ENCODE peak calls at places on chromosome 20, in nine cellular contexts. One of them, this sample, is unnamed. For H3K27me3, the result is how much of the 10 kb centered on the place peaks cover.

GRCh38 chr20:47863531-47863930 is 78.2 kb upstream of the SULF2 start:
- DNase-seq in PC-3: peak
- DNase-seq in H1: no peak
- DNase-seq in GM23248: no peak
- DNase-seq in GM23338: no peak
- DNase-seq in PC-9: no peak
- DNase-seq in HCT116: no peak
- DNase-seq in HepG2: no peak
- DNase-seq in fibroblast of lung: no peak
- DNase-seq in this sample: no peak

GRCh38 chr20:51469578-51470520 is 72.7 kb downstream of the NFATC2 start:
- DNase-seq in HCT116: no peak
- DNase-seq in GM23248: no peak
- DNase-seq in H1: no peak
- DNase-seq in fibroblast of lung: no peak
- DNase-seq in PC-9: no peak
- DNase-seq in GM23338: no peak
- DNase-seq in HepG2: no peak
- DNase-seq in PC-3: no peak
- DNase-seq in this sample: no peak

GRCh38 chr20:44642203-44643153 is 9.0 kb downstream of the ADA start:
- DNase-seq in HepG2: peak
- DNase-seq in fibroblast of lung: peak
- DNase-seq in PC-9: peak
- DNase-seq in GM23338: peak
- DNase-seq in GM23248: peak
- DNase-seq in PC-3: peak
- DNase-seq in HCT116: no peak
- DNase-seq in H1: no peak
- DNase-seq in this sample: peak

GRCh38 chr20:25632940-25633790 is 9.4 kb upstream of the NANP start:
- DNase-seq in PC-3: peak
- DNase-seq in HepG2: no peak
- DNase-seq in GM23338: no peak
- DNase-seq in GM23248: peak
- DNase-seq in PC-9: peak
- DNase-seq in HCT116: no peak
- DNase-seq in fibroblast of lung: no peak
- DNase-seq in H1: no peak
- DNase-seq in this sample: peak

GRCh38 chr20:50380697-50381040 is 129.5 kb upstream of the PTPN1 start:
- DNase-seq in H1: no peak
- DNase-seq in PC-3: peak
- DNase-seq in HepG2: peak
- DNase-seq in GM23248: peak
- DNase-seq in GM23338: peak
- DNase-seq in fibroblast of lung: peak
- DNase-seq in HCT116: no peak
- DNase-seq in PC-9: no peak
- DNase-seq in this sample: peak

GRCh38 chr20:3563548-3564177 is 92.8 kb downstream of the ATRN start:
- DNase-seq in GM23248: peak
- DNase-seq in HepG2: peak
- DNase-seq in PC-9: no peak
- DNase-seq in PC-3: peak
- DNase-seq in fibroblast of lung: peak
- DNase-seq in HCT116: peak
- DNase-seq in H1: no peak
- DNase-seq in GM23338: peak
- DNase-seq in this sample: peak

GRCh38 chr20:47320990-47321805 is 35.3 kb downstream of the ZMYND8 start:
- DNase-seq in GM23338: peak
- DNase-seq in HCT116: no peak
- DNase-seq in PC-9: peak
- DNase-seq in PC-3: peak
- DNase-seq in HepG2: peak
- DNase-seq in fibroblast of lung: no peak
- DNase-seq in GM23248: no peak
- DNase-seq in H1: no peak
- DNase-seq in this sample: no peak

GRCh38 chr20:53829706-53830521 is 236.3 kb upstream of the ZNF217 start:
- DNase-seq in HepG2: peak
- DNase-seq in GM23338: no peak
- DNase-seq in PC-3: peak
- DNase-seq in H1: no peak
- DNase-seq in GM23248: peak
- DNase-seq in HCT116: no peak
- DNase-seq in fibroblast of lung: peak
- DNase-seq in PC-9: peak
- DNase-seq in this sample: peak

GRCh38 chr20:32051720-32052089 is 337 bp upstream of the HCK start:
- DNase-seq in PC-9: no peak
- DNase-seq in GM23338: no peak
- DNase-seq in H1: no peak
- DNase-seq in HepG2: no peak
- DNase-seq in fibroblast of lung: no peak
- DNase-seq in HCT116: no peak
- DNase-seq in GM23248: no peak
- DNase-seq in PC-3: no peak
- DNase-seq in this sample: no peak

GRCh38 chr20:32052792-32053362 is 835 bp downstream of the HCK start:
- DNase-seq in GM23338: peak
- DNase-seq in HCT116: no peak
- DNase-seq in GM23248: no peak
- DNase-seq in H1: no peak
- DNase-seq in fibroblast of lung: no peak
- DNase-seq in PC-3: no peak
- DNase-seq in PC-9: no peak
- DNase-seq in HepG2: no peak
- DNase-seq in this sample: no peak

GRCh38 chr20:32052090-32052791 is at the start of gene HCK:
- DNase-seq in fibroblast of lung: no peak
- DNase-seq in GM23338: peak
- DNase-seq in HCT116: no peak
- DNase-seq in HepG2: no peak
- DNase-seq in PC-9: no peak
- DNase-seq in H1: no peak
- DNase-seq in PC-3: no peak
- DNase-seq in GM23248: peak
- DNase-seq in this sample: no peak

GRCh38 chr20:32050324-32050723 is 1.7 kb upstream of the HCK start:
- DNase-seq in HepG2: no peak
- DNase-seq in GM23338: no peak
- DNase-seq in PC-3: no peak
- DNase-seq in H1: no peak
- DNase-seq in PC-9: no peak
- DNase-seq in HCT116: no peak
- DNase-seq in GM23248: no peak
- DNase-seq in fibroblast of lung: no peak
- DNase-seq in this sample: no peak

DNA sequence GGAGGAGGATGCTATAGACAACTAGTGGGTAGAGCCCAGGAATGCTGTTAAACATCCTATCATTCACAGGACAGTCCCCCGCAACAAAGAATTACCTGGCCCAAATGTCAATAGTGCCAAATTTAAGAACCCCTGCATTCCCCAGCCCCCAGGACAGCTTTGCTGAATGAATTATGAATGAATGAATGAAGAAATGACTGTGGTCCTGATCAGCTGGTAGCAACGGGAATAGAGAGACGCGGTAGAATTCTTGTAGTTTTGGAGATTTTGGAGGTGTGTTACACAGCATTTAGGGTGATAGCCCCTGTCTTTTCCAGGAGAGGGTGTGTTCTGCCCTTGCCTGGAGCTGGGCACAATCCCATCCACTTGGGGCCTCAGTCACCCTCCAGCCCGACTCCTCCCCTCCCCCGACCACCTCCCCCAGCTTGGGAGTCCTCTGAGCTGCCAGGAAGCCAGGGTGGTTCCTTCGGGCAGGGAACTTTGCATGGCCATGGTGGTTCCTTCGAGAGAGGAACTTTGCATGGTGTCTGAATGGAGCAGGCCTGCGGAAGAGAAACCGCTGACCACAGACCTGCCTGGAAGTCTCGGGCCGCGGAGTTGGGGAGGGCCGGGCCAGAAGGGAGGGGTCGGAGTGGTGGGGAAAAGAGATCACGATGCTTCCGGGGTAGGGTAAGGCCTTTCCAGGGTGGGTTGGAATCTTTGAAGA is 1.0 kb upstream of the HCK start:
- DNase-seq in PC-3: no peak
- DNase-seq in H1: no peak
- DNase-seq in PC-9: no peak
- DNase-seq in fibroblast of lung: no peak
- DNase-seq in HCT116: no peak
- DNase-seq in HepG2: no peak
- DNase-seq in GM23338: peak
- DNase-seq in GM23248: no peak
- DNase-seq in this sample: no peak
- H3K27me3 ChIP-seq in PC-3: half or more
- H3K27me3 ChIP-seq in H1: under half
- H3K27me3 ChIP-seq in PC-9: half or more
- H3K27me3 ChIP-seq in fibroblast of lung: under half
- H3K27me3 ChIP-seq in HCT116: under half
- H3K27me3 ChIP-seq in HepG2: half or more
- H3K27me3 ChIP-seq in GM23338: half or more
- H3K27me3 ChIP-seq in GM23248: half or more
- H3K27me3 ChIP-seq in this sample: half or more

DNA sequence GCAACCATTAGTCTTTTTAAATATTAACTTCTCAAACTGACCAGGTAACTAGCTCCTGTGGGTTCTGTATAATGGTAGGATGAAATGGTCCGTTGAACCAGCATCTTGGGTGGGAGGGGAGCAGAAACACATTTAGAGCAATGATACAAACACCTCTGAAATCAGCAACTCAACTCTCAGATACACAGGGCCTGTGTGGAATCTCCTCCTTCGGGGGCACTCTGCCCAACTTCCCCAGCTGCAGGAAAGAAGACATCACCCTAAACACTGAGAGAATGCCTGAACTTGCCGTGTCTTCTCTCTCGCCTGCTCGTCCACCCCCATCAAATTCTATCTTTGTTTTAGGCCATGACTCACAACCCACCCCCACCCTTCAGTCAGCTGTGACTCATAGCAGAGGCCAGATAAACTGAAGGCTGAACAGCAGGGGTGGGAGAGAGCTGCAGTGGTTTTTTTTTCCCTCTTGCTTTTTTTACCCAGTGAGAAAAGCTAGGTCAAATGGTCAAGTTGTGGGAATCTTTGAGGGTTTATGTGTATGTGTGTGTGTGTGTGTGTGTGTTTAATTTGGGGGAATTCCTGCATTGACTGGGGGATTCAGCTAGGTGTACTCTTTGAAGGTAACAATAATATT is 593.4 kb upstream of the JAG1 start:
- DNase-seq in GM23338: peak
- DNase-seq in H1: peak
- DNase-seq in PC-3: peak
- DNase-seq in HepG2: peak
- DNase-seq in fibroblast of lung: peak
- DNase-seq in GM23248: peak
- DNase-seq in HCT116: peak
- DNase-seq in PC-9: peak
- DNase-seq in this sample: peak
- TF ChIP-seq EZH2 in GM23338: no peak
- TF ChIP-seq EZH2 in H1: no peak
- TF ChIP-seq EZH2 in PC-3: no peak
- TF ChIP-seq EZH2 in HepG2: no peak
- TF ChIP-seq EZH2 in fibroblast of lung: no peak
- TF ChIP-seq EZH2 in GM23248: no peak
- TF ChIP-seq EZH2 in HCT116: no peak
- TF ChIP-seq EZH2 in PC-9: no peak
- TF ChIP-seq EZH2 in this sample: no peak

DNA sequence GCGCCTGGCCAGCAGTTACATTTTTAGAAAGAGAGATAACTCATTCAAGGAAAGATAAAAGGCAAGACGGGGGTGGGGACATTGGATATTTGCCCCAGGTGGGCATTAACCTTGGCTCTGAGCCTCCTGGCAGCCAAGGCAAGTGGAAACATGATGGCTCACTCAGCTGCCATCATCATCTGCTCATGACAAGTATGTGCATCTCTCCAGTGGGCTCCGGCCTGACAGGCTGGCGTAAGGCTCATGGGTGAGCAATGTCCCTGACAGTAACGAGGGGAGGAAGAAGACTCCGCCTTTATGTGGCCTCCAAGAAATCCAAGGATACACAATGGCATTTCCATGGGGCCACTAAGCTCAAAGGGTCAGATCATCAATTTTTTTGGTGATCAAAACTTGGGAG is 13.3 kb downstream of the ANKRD60 start:
- DNase-seq in HCT116: no peak
- DNase-seq in PC-9: peak
- DNase-seq in H1: no peak
- DNase-seq in HepG2: no peak
- DNase-seq in PC-3: no peak
- DNase-seq in GM23248: no peak
- DNase-seq in fibroblast of lung: no peak
- DNase-seq in GM23338: no peak
- DNase-seq in this sample: no peak
- H3K27me3 ChIP-seq in HCT116: under half
- H3K27me3 ChIP-seq in PC-9: under half
- H3K27me3 ChIP-seq in H1: under half
- H3K27me3 ChIP-seq in HepG2: half or more
- H3K27me3 ChIP-seq in PC-3: under half
- H3K27me3 ChIP-seq in GM23248: under half
- H3K27me3 ChIP-seq in fibroblast of lung: under half
- H3K27me3 ChIP-seq in GM23338: under half
- H3K27me3 ChIP-seq in this sample: under half

GRCh38 chr20:9515211-9515580 is 806 bp downstream of the LAMP5 start:
- DNase-seq in PC-3: no peak
- DNase-seq in HepG2: no peak
- DNase-seq in HCT116: no peak
- DNase-seq in GM23338: no peak
- DNase-seq in PC-9: no peak
- DNase-seq in GM23248: no peak
- DNase-seq in fibroblast of lung: no peak
- DNase-seq in H1: no peak
- DNase-seq in this sample: no peak

GRCh38 chr20:9516658-9516987 is 2.2 kb downstream of the LAMP5 start:
- DNase-seq in PC-3: no peak
- DNase-seq in HepG2: no peak
- DNase-seq in GM23248: no peak
- DNase-seq in fibroblast of lung: no peak
- DNase-seq in H1: no peak
- DNase-seq in GM23338: peak
- DNase-seq in PC-9: no peak
- DNase-seq in HCT116: no peak
- DNase-seq in this sample: no peak

GRCh38 chr20:9514461-9515210 is at the start of gene LAMP5:
- DNase-seq in PC-3: peak
- DNase-seq in GM23338: peak
- DNase-seq in PC-9: no peak
- DNase-seq in H1: no peak
- DNase-seq in fibroblast of lung: peak
- DNase-seq in HepG2: no peak
- DNase-seq in HCT116: no peak
- DNase-seq in GM23248: peak
- DNase-seq in this sample: peak

GRCh38 chr20:9517297-9518134 is 3.1 kb downstream of the LAMP5 start:
- DNase-seq in GM23248: no peak
- DNase-seq in PC-3: no peak
- DNase-seq in H1: no peak
- DNase-seq in fibroblast of lung: no peak
- DNase-seq in HepG2: no peak
- DNase-seq in HCT116: no peak
- DNase-seq in GM23338: peak
- DNase-seq in PC-9: no peak
- DNase-seq in this sample: no peak

DNA sequence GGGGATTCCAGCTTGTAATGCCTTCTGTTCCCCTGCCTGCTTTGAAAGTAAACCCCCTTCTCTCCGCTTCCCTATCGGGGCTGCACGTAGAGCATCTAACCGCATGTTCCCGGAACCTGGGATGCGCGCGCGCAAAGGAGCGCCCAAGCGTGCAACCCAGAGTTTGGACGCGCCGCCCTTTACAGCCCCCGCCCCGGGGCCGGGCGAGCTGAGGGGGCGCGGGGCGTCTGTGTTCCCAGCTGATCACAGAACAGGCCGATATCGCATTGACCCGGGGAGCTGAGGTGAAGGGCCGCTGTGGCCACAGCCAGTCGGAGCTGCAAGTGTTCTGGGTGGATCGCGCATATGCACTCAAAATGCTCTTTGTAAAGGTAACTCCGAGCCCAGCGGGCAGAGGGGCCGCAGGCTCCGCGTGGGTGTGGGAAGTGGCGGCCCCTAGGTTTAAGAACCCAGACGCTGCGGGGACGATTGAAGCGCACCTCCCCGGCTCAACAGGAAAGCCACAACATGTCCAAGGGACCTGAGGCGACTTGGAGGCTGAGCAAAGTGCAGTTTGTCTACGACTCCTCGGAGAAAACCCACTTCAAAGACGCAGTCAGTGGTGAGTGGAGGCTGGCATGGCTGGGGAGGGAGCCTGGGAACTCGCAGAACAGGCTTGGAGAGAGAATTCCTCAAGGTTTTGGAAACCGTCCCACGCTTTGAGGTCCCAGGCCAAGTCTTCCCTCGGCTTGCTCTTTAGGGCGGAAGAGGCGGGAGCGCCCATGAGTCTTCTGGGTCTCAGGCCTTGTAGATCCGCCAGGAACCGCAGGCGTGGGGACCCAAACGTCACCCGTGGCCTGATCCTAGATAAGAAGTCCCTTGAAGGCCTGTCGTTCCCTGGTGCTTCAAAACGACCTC is 1.6 kb downstream of the LAMP5 start:
- DNase-seq in GM23248: no peak
- DNase-seq in fibroblast of lung: peak
- DNase-seq in H1: no peak
- DNase-seq in HepG2: no peak
- DNase-seq in PC-3: peak
- DNase-seq in PC-9: no peak
- DNase-seq in GM23338: peak
- DNase-seq in HCT116: peak
- DNase-seq in this sample: no peak
- TF ChIP-seq EZH2 in GM23248: no peak
- TF ChIP-seq EZH2 in fibroblast of lung: peak
- TF ChIP-seq EZH2 in H1: peak
- TF ChIP-seq EZH2 in HepG2: no peak
- TF ChIP-seq EZH2 in PC-3: no peak
- TF ChIP-seq EZH2 in PC-9: no peak
- TF ChIP-seq EZH2 in GM23338: peak
- TF ChIP-seq EZH2 in HCT116: no peak
- TF ChIP-seq EZH2 in this sample: no peak

This sample was measured in A673.